ENCODE peak calls at places on chromosomes 1 and 21, in eight cellular contexts. Y is A172; C is uterus; J is M059J; G is central memory CD8-positive, alpha-beta T cell; I is NCI-H146; S is posterior vena cava; L is IMR-90. R is an unnamed sample.
A peak's percentile ranks its signal among the peaks of the same experiment; 100 is the strongest.

GRCh38 chr21:17777321-17777720 is 41.8 kb downstream of the C21orf91 start:
- DNase-seq in L (no peak), J (peak; percentile 54), Y (no peak), S (no peak), I (no peak), G (no peak), C (no peak), R (no peak)

GRCh38 chr1:167430134-167430848 is 88.0 kb downstream of the CD247 start:
- DNase-seq in L (no peak), C (no peak), G (no peak), Y (no peak), J (no peak), I (no peak), S (no peak), R (no peak)

GRCh38 chr21:40215941-40216340 is 348.7 kb downstream of the PCP4 start:
- DNase-seq in L (no peak), C (no peak), Y (no peak), J (no peak), S (no peak), I (no peak), G (no peak), R (no peak)

GRCh38 chr1:187047298-187047697 is 218.5 kb downstream of the PLA2G4A start:
- DNase-seq in I (no peak), S (no peak), G (no peak), J (no peak), C (no peak), L (no peak), Y (no peak), R (no peak)

GRCh38 chr1:233281711-233282581 is 13.6 kb downstream of the PCNX2 start:
- DNase-seq in I (no peak), L (peak; percentile 55), J (peak; percentile 72), S (no peak), G (no peak), C (no peak), Y (peak; percentile 10), R (peak; percentile 26)

GRCh38 chr1:38527373-38527966 is 332.1 kb downstream of the RRAGC start:
- DNase-seq in I (no peak), J (peak; percentile 13), G (no peak), S (no peak), C (no peak), Y (peak; percentile 5), L (no peak), R (peak; percentile 77)

GRCh38 chr21:44497641-44498243 is 42.3 kb downstream of the KRTAP10-1 start:
- DNase-seq in L (no peak), Y (no peak), J (no peak), S (no peak), I (peak; percentile 76), G (no peak), C (no peak), R (no peak)

GRCh38 chr1:40664791-40665190 is 691 bp downstream of the RIMS3 start:
- DNase-seq in G (no peak), S (no peak), I (no peak), Y (no peak), C (no peak), L (no peak), J (no peak), R (no peak)

GRCh38 chr1:115565353-115565752 is 76.4 kb upstream of the VANGL1 start:
- DNase-seq in S (no peak), I (no peak), L (no peak), C (no peak), G (no peak), Y (no peak), J (no peak), R (no peak)

GRCh38 chr1:160638926-160639325 is 7.9 kb downstream of the SLAMF1 start:
- DNase-seq in Y (no peak), J (no peak), I (no peak), S (no peak), G (no peak), C (no peak), L (no peak), R (no peak)

GRCh38 chr1:230206976-230207375 is 139.9 kb downstream of the GALNT2 start:
- DNase-seq in G (no peak), I (no peak), J (no peak), S (no peak), L (no peak), C (no peak), Y (no peak), R (no peak)

GRCh38 chr21:36059823-36060158 is 535 bp downstream of the SETD4 start:
- DNase-seq in Y (no peak), S (peak; percentile 86), L (no peak), G (no peak), I (peak; percentile 71), J (no peak), C (no peak), R (no peak)

GRCh38 chr1:236636017-236636416 is 31.7 kb upstream of the HEATR1 start:
- DNase-seq in G (no peak), C (no peak), S (no peak), I (no peak), L (no peak), Y (no peak), J (no peak), R (no peak)

GRCh38 chr1:44086722-44087474 is 31.7 kb upstream of the KLF17 start:
- DNase-seq in J (no peak), C (no peak), Y (no peak), I (no peak), L (no peak), G (no peak), S (no peak), R (no peak)

GRCh38 chr1:193549067-193549466 is 362.7 kb upstream of the B3GALT2 start:
- DNase-seq in Y (no peak), L (no peak), G (no peak), I (no peak), C (no peak), J (no peak), S (no peak), R (no peak)

GRCh38 chr1:224328644-224329043 is 1.3 kb downstream of the NVL start:
- DNase-seq in C (no peak), G (no peak), L (no peak), I (no peak), S (no peak), Y (no peak), J (no peak), R (no peak)

GRCh38 chr1:53681647-53682368 is 57.2 kb downstream of the GLIS1 start:
- DNase-seq in L (peak; percentile 24), G (peak; percentile 33), C (peak; percentile 52), S (no peak), J (peak; percentile 36), Y (peak; percentile 8), I (peak; percentile 66), R (peak; percentile 36)

GRCh38 chr1:103197266-103197665 is 88.9 kb upstream of the COL11A1 start:
- DNase-seq in L (peak; percentile 49), C (no peak), J (no peak), Y (peak; percentile 30), G (no peak), I (no peak), S (no peak), R (no peak)

GRCh38 chr1:235586992-235587391 is 62.6 kb downstream of the GNG4 start:
- DNase-seq in G (no peak), L (no peak), C (no peak), I (no peak), S (no peak), Y (no peak), J (no peak), R (no peak)

R was measured in stimulated activated naive CD8-positive, alpha-beta T cell treated with anti-CD3 and anti-CD28 coated beads, Interleukin-15, amount 100 ng/mL, for 72 hours.